ENCODE peak calls at places on chromosomes 6 and 20, in eight cellular contexts. F is activated naive CD8-positive, alpha-beta T cell treated with anti-CD3 and anti-CD28 coated beads, Interleukin-2, amount 10 ng/mL, durations not matched to agents 7 days and 5 days; B is mucosa of descending colon; A is A549; H is heart left ventricle; T is GM12878; U is stimulated activated naive B cell treated with anti-CD40 and anti-IgM and Interleukin-4, amounts not matched to agents 10 μg/mL and 1 μg/mL and 100 μg/mL, for 72 hours; S is DND-41. C is an unnamed sample.

GRCh38 chr6:13355043-13355945 is 27.0 kb upstream of the TBC1D7 start:
- ATAC-seq in F (peak), B (peak), A (peak), H (peak), T (peak), U (peak), S (peak), C (peak)

GRCh38 chr6:140572129-140572528 is 1197.7 kb upstream of the CITED2 start:
- ATAC-seq in F (no peak), B (no peak), A (no peak), H (peak), T (no peak), U (no peak), S (no peak), C (peak)

GRCh38 chr6:108541843-108542795 is 18.6 kb upstream of the FOXO3 start:
- ATAC-seq in F (peak), B (peak), A (peak), H (peak), T (peak), U (peak), S (peak), C (peak)

GRCh38 chr6:164252952-164253351 is 838.4 kb downstream of the QKI start:
- ATAC-seq in F (no peak), B (no peak), A (no peak), H (no peak), T (no peak), U (no peak), S (no peak), C (no peak)

GRCh38 chr6:2756687-2757224 is 6.0 kb upstream of the MYLK4 start:
- ATAC-seq in F (no peak), B (no peak), A (no peak), H (no peak), T (no peak), U (no peak), S (no peak), C (no peak)

GRCh38 chr20:49340161-49340966 is 62.5 kb upstream of the ZNFX1 start:
- ATAC-seq in F (no peak), B (no peak), A (no peak), H (no peak), T (no peak), U (no peak), S (no peak), C (no peak)

GRCh38 chr6:132728616-132729015 is 14.8 kb upstream of the VNN1 start:
- ATAC-seq in F (no peak), B (no peak), A (peak), H (no peak), T (peak), U (no peak), S (no peak), C (no peak)

GRCh38 chr20:11352041-11352440 is 565.7 kb upstream of the BTBD3 start:
- ATAC-seq in F (no peak), B (no peak), A (no peak), H (no peak), T (no peak), U (no peak), S (no peak), C (no peak)

GRCh38 chr20:23205656-23206055 is 119.5 kb upstream of the CD93 start:
- ATAC-seq in F (no peak), B (peak), A (no peak), H (peak), T (no peak), U (no peak), S (no peak), C (peak)

GRCh38 chr20:52747736-52748135 is 224.4 kb upstream of the TSHZ2 start:
- ATAC-seq in F (no peak), B (no peak), A (peak), H (peak), T (peak), U (no peak), S (no peak), C (no peak)

GRCh38 chr6:114061116-114061515 is 90.2 kb upstream of the HDAC2 start:
- ATAC-seq in F (no peak), B (no peak), A (no peak), H (no peak), T (no peak), U (no peak), S (no peak), C (no peak)

GRCh38 chr6:116040980-116041379 is 19.7 kb downstream of the FRK start:
- ATAC-seq in F (no peak), B (peak), A (no peak), H (no peak), T (no peak), U (no peak), S (no peak), C (no peak)

GRCh38 chr6:24798740-24799540 is at the start of gene ARMH2:
- ATAC-seq in F (no peak), B (no peak), A (no peak), H (no peak), T (no peak), U (no peak), S (no peak), C (no peak)

GRCh38 chr6:122184260-122184934 is 215.1 kb upstream of the HSF2 start:
- ATAC-seq in F (no peak), B (no peak), A (peak), H (peak), T (no peak), U (no peak), S (peak), C (peak)

GRCh38 chr6:154314084-154314483 is 42.5 kb downstream of the IPCEF1 start:
- ATAC-seq in F (no peak), B (no peak), A (no peak), H (no peak), T (no peak), U (no peak), S (no peak), C (no peak)

GRCh38 chr6:32167154-32167760 is 2.9 kb downstream of the EGFL8 start:
- ATAC-seq in F (no peak), B (no peak), A (no peak), H (no peak), T (no peak), U (no peak), S (no peak), C (no peak)

GRCh38 chr6:105868823-105869460 is 217.2 kb upstream of the PRDM1 start:
- ATAC-seq in F (no peak), B (no peak), A (no peak), H (no peak), T (no peak), U (peak), S (no peak), C (no peak)

GRCh38 chr6:122180132-122180531 is 219.3 kb upstream of the HSF2 start:
- ATAC-seq in F (no peak), B (no peak), A (no peak), H (peak), T (no peak), U (no peak), S (no peak), C (no peak)

GRCh38 chr20:53934421-53935352 is 135.7 kb downstream of the BCAS1 start:
- ATAC-seq in F (peak), B (peak), A (peak), H (peak), T (peak), U (peak), S (peak), C (peak)

GRCh38 chr6:135087803-135088202 is 33.2 kb upstream of the HBS1L start:
- ATAC-seq in F (peak), B (peak), A (no peak), H (no peak), T (peak), U (peak), S (peak), C (no peak)

GRCh38 chr6:157134402-157135074 is 188.8 kb downstream of the TMEM242 start:
- ATAC-seq in F (no peak), B (peak), A (no peak), H (peak), T (no peak), U (no peak), S (no peak), C (no peak)

GRCh38 chr6:19880066-19880465 is 42.9 kb downstream of the ID4 start:
- ATAC-seq in F (no peak), B (no peak), A (no peak), H (no peak), T (no peak), U (no peak), S (no peak), C (no peak)

GRCh38 chr20:5773589-5773988 is 23.4 kb downstream of the SHLD1 start:
- ATAC-seq in F (no peak), B (no peak), A (no peak), H (no peak), T (no peak), U (no peak), S (no peak), C (peak)

GRCh38 chr6:168990352-168990751 is 263.3 kb downstream of the THBS2 start:
- ATAC-seq in F (no peak), B (no peak), A (no peak), H (no peak), T (no peak), U (no peak), S (no peak), C (no peak)

GRCh38 chr6:15308445-15309213 is 62.8 kb downstream of the JARID2 start:
- ATAC-seq in F (no peak), B (no peak), A (no peak), H (peak), T (peak), U (peak), S (no peak), C (no peak)

GRCh38 chr20:3121271-3121911 is 36.9 kb upstream of the AVP start:
- ATAC-seq in F (peak), B (peak), A (no peak), H (no peak), T (no peak), U (no peak), S (peak), C (peak)

GRCh38 chr6:43299338-43300293 is 1.6 kb downstream of the SLC22A7 start:
- ATAC-seq in F (no peak), B (no peak), A (no peak), H (no peak), T (peak), U (peak), S (no peak), C (no peak)

GRCh38 chr6:42093582-42094329 is 43.4 kb downstream of the TAF8 start:
- ATAC-seq in F (no peak), B (peak), A (peak), H (peak), T (no peak), U (no peak), S (no peak), C (peak)

GRCh38 chr6:165841153-165841558 is 178.1 kb upstream of the PDE10A start:
- ATAC-seq in F (no peak), B (no peak), A (no peak), H (no peak), T (no peak), U (no peak), S (no peak), C (no peak)

GRCh38 chr6:6645266-6645917 is 56.9 kb downstream of the LY86 start:
- ATAC-seq in F (no peak), B (no peak), A (no peak), H (no peak), T (no peak), U (no peak), S (no peak), C (peak)

GRCh38 chr6:39389372-39389767 is 66.9 kb upstream of the KCNK16 start:
- ATAC-seq in F (no peak), B (peak), A (peak), H (no peak), T (peak), U (no peak), S (no peak), C (no peak)

GRCh38 chr6:150271172-150271500 is 97.7 kb upstream of the IYD start:
- ATAC-seq in F (no peak), B (no peak), A (no peak), H (no peak), T (no peak), U (no peak), S (no peak), C (no peak)

C was measured in esophagus mucosa.